ENCODE peak calls at places on chromosomes 12 and 14, in nine cellular contexts. Z, N, R, V, J, L, X, D and B are unnamed samples. For H3K4me1, the result is how much of the 10 kb centered on the place peaks cover.

GRCh38 chr14:76904740-76905569 is 78.7 kb downstream of the LRRC74A start:
- DNase-seq in R (peak), X (no peak), D (peak), J (peak), V (peak), N (peak), L (peak), Z (peak), B (peak)

GRCh38 chr12:121009744-121010143 is 6.5 kb downstream of the C12orf43 start:
- DNase-seq in J (no peak), D (no peak), L (peak), Z (no peak), R (no peak), N (no peak), X (no peak), V (peak), B (no peak)

GRCh38 chr12:129298921-129299320 is 445.6 kb downstream of the GLT1D1 start:
- DNase-seq in L (peak), D (no peak), V (no peak), X (no peak), J (no peak), R (no peak), N (no peak), Z (no peak), B (no peak)

GRCh38 chr12:110998971-110999370 is 78.6 kb upstream of the MYL2 start:
- DNase-seq in D (no peak), Z (no peak), R (no peak), X (no peak), N (no peak), J (no peak), L (no peak), V (no peak), B (no peak)

GRCh38 chr12:115088328-115088994 is 404.5 kb upstream of the TBX3 start:
- DNase-seq in L (no peak), V (no peak), X (no peak), R (peak), Z (no peak), N (peak), J (no peak), D (no peak), B (no peak)

GRCh38 chr12:60830381-60830780 is 1234.6 kb downstream of the SLC16A7 start:
- DNase-seq in N (no peak), D (no peak), J (no peak), R (no peak), V (no peak), X (no peak), Z (no peak), L (no peak), B (no peak)

GRCh38 chr12:132881853-132882252 is 5.6 kb downstream of the CHFR start:
- DNase-seq in V (no peak), Z (no peak), J (no peak), X (no peak), R (no peak), D (no peak), N (no peak), L (peak), B (no peak)

GRCh38 chr14:103055693-103056092 is 1.7 kb downstream of the CDC42BPB start:
- DNase-seq in D (no peak), V (no peak), R (no peak), J (no peak), Z (no peak), X (no peak), L (no peak), N (no peak), B (no peak)

GRCh38 chr12:29024117-29024516 is 125.0 kb upstream of the FAR2 start:
- DNase-seq in N (no peak), V (no peak), X (no peak), Z (no peak), R (no peak), J (no peak), L (no peak), D (no peak), B (no peak)

GRCh38 chr12:11727133-11727664 is 77.7 kb downstream of the ETV6 start:
- DNase-seq in D (peak), N (no peak), Z (no peak), R (no peak), J (peak), X (no peak), L (no peak), V (no peak), B (peak)

GRCh38 chr12:6943719-6944380 is at the start of the genes C12orf57 and RNU7-1:
- DNase-seq in N (peak), L (peak), Z (peak), J (peak), D (peak), X (peak), R (peak), V (peak), B (no peak)

GRCh38 chr12:65891219-65891618 is 66.9 kb downstream of the HMGA2 start:
- DNase-seq in L (peak), N (no peak), Z (no peak), D (no peak), R (no peak), V (no peak), X (no peak), J (no peak), B (no peak)

GRCh38 chr14:103105580-103106168 is 11.1 kb downstream of the EXOC3L4 start:
- DNase-seq in N (no peak), L (no peak), D (peak), V (no peak), R (no peak), J (no peak), Z (no peak), X (no peak), B (no peak)

GRCh38 chr14:94390372-94391086 is 2.1 kb upstream of the SERPINA1 start:
- DNase-seq in V (peak), L (peak), X (no peak), D (no peak), R (peak), Z (no peak), J (no peak), N (peak), B (no peak)

GRCh38 chr12:95966287-95966870 is 23.2 kb downstream of the AMDHD1 start:
- DNase-seq in V (no peak), X (no peak), Z (no peak), R (no peak), L (no peak), J (no peak), N (no peak), D (no peak), B (no peak)

GRCh38 chr14:60506010-60506409 is 2.9 kb upstream of the SIX6 start:
- DNase-seq in Z (no peak), V (no peak), D (no peak), L (no peak), X (no peak), N (no peak), J (no peak), R (no peak), B (no peak)

GRCh38 chr12:48160807-48161206 is 3.5 kb upstream of the ASB8 start:
- DNase-seq in V (no peak), D (no peak), R (no peak), J (no peak), Z (no peak), L (peak), X (no peak), N (no peak), B (no peak)

GRCh38 chr12:32612658-32613614 is 66.2 kb upstream of the DNM1L start:
- DNase-seq in N (no peak), V (no peak), R (no peak), J (no peak), D (no peak), X (no peak), Z (no peak), L (no peak), B (no peak)

GRCh38 chr12:75705749-75706719 is 194.6 kb upstream of the KRR1 start:
- DNase-seq in D (no peak), N (peak), J (no peak), L (peak), R (no peak), V (no peak), Z (peak), X (no peak), B (no peak)

GRCh38 chr14:97806871-97807270 is 1009.7 kb downstream of the VRK1 start:
- DNase-seq in D (no peak), L (no peak), V (no peak), R (no peak), N (no peak), Z (no peak), J (no peak), X (no peak), B (no peak)

GRCh38 chr12:52494100-52494499 is 1.0 kb upstream of the KRT6A start:
- DNase-seq in D (no peak), N (no peak), V (no peak), X (no peak), R (no peak), J (no peak), L (no peak), Z (no peak), B (no peak)

GRCh38 chr14:22792158-22792557 is 23.1 kb downstream of the SLC7A7 start:
- DNase-seq in R (no peak), L (no peak), Z (no peak), J (no peak), D (no peak), V (no peak), X (no peak), N (no peak), B (no peak)

GRCh38 chr12:12365931-12366431 is 9.1 kb downstream of the BORCS5 start:
- DNase-seq in N (no peak), R (no peak), X (no peak), L (no peak), Z (no peak), V (no peak), J (no peak), D (no peak), B (no peak)

GRCh38 chr12:15527201-15527782 is 205.0 kb downstream of the PTPRO start:
- DNase-seq in Z (no peak), L (peak), V (peak), N (no peak), X (no peak), J (no peak), D (no peak), R (peak), B (no peak)

GRCh38 chr14:104818714-104819161 is 17.8 kb downstream of the ZBTB42 start:
- DNase-seq in Z (peak), L (no peak), R (peak), X (no peak), N (no peak), V (peak), J (no peak), D (no peak), B (no peak)

GRCh38 chr12:2034633-2035420 is 18.0 kb upstream of the CACNA1C start:
- DNase-seq in J (peak), D (peak), R (peak), V (peak), N (peak), X (peak), Z (peak), L (peak), B (peak)

GRCh38 chr12:87217486-87217885 is 811.7 kb downstream of the C12orf50 start:
- DNase-seq in J (no peak), N (no peak), X (no peak), D (no peak), L (peak), V (no peak), R (no peak), Z (no peak), B (no peak)

GRCh38 chr12:21912318-21912717 is 28.9 kb downstream of the ABCC9 start:
- DNase-seq in J (no peak), Z (no peak), N (no peak), V (no peak), R (no peak), L (peak), X (no peak), D (no peak), B (no peak)

GRCh38 chr12:90058721-90059120 is 350.1 kb upstream of the ATP2B1 start:
- DNase-seq in N (no peak), J (no peak), R (no peak), D (no peak), L (peak), V (no peak), Z (no peak), X (no peak), B (no peak)

GRCh38 chr12:87870061-87870460 is 159.1 kb downstream of the C12orf50 start:
- DNase-seq in L (peak), X (no peak), J (no peak), D (no peak), V (no peak), R (no peak), Z (no peak), N (no peak), B (no peak)

GRCh38 chr12:5022030-5022429 is 21.6 kb upstream of the KCNA5 start:
- DNase-seq in V (no peak), J (no peak), D (no peak), Z (no peak), L (no peak), N (no peak), R (no peak), X (no peak), B (no peak)

GRCh38 chr14:33679461-33680225 is 271.2 kb downstream of the EGLN3 start:
- DNase-seq in J (no peak), X (no peak), R (no peak), V (no peak), N (no peak), L (peak), Z (no peak), D (no peak), B (no peak)

GRCh38 chr14:61607570-61608244 is 87.6 kb upstream of the HIF1A start:
- DNase-seq in Z (no peak), L (no peak), D (no peak), V (no peak), X (no peak), J (no peak), R (no peak), N (no peak), B (no peak)

GRCh38 chr12:114213055-114213561 is 192.8 kb downstream of the TBX5 start:
- DNase-seq in V (no peak), X (no peak), N (no peak), L (no peak), D (no peak), R (no peak), J (no peak), Z (no peak), B (no peak)

GRCh38 chr12:47155457-47156166 is 75.9 kb upstream of the AMIGO2 start:
- DNase-seq in N (no peak), X (no peak), J (peak), L (peak), V (no peak), Z (no peak), R (no peak), D (peak), B (no peak)

GRCh38 chr12:57195186-57195585 is 21.4 kb upstream of the NXPH4 start:
- DNase-seq in R (no peak), Z (no peak), V (no peak), D (no peak), X (no peak), L (no peak), J (no peak), N (no peak), B (no peak)

DNA sequence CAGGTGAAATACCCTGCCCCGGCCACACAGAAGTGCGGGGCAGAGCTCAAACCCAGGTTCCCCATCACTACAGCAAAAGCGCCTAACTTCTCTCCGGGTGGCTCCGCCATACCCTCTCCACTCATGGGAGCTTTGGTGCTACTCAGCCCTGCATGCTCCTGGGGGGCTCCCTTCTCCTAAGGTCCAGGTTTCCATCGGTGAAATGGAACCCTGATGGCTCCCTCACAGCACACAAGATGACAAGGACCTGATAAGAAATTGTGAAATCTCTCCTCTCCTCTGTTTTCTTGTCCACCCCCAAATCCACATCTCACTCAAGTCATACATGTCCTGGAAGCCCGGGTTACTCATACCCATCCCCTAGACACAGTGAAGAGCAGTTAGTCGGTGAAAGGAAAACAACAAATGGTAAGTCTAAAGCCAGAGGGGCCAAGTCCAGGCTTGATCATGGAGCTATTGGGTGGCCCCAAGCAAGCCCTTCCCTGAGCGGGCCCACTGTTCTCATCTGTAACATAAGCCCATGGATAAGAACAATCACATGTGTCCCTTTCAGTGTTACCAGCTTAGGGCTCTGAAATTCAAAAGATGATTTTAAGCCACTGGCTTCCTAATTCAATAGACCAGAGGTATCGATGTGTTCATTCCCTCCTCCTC is 317.5 kb downstream of the BCL11B start:
- DNase-seq in D (no peak), N (no peak), R (no peak), X (no peak), L (no peak), Z (no peak), J (no peak), V (no peak), B (no peak)
- H3K27ac ChIP-seq in D (no peak), N (no peak), R (no peak), X (no peak), L (no peak), Z (no peak), J (no peak), V (no peak), B (no peak)

DNA sequence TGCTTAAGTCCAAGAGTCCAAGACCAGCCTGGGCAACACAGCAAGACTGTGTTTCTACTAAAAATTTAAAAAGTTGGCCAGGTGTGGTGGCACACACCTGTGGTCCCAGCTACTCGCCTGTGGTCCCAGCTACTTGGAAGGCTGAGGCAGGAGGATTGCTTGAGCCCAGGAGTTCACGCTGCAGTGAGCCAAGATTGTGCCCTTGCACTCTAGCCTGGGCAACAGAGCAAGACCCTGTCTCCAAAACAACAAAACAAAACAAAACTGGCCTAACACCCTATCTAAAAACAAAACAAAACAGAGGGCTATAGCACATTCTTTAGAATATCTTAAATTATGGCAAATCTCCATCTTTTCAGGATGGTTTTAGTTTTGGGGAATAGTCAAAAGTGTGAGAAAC is 3.1 kb upstream of the LYZ start:
- DNase-seq in L (no peak), D (no peak), J (no peak), R (no peak), N (no peak), X (no peak), V (no peak), Z (no peak), B (no peak)
- H3K4me1 ChIP-seq in L (under half), D (under half), J (under half), R (under half), N (under half), X (under half), V (half or more), Z (under half), B (under half)

DNA sequence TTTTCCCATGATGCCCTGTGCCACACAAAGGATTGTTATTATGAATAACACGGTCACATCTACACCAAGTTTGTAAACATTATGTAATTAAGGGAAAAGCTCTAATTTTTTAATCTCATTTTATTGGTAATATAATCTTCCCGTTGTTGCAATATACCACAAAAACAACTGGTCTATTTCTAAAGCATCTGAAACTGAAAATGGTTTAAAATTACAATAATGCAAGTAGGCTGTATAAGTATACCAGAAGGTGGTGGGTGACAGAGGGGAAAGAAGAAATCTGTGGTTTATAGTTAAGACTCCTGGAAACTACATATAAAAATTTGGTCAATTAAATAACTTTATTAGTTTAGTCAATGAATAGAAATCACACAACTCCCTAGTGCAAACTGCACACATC is 5.2 kb downstream of the DDHD1 start:
- DNase-seq in Z (no peak), V (no peak), X (no peak), L (no peak), J (no peak), N (no peak), D (no peak), R (no peak), B (no peak)
- H3K27ac ChIP-seq in Z (no peak), V (no peak), X (no peak), L (no peak), J (no peak), N (no peak), D (no peak), R (no peak), B (no peak)

GRCh38 chr14:69132513-69133181 is 20.3 kb downstream of the DCAF5 start:
- DNase-seq in J (no peak), L (peak), V (no peak), N (no peak), R (no peak), X (no peak), Z (no peak), D (no peak), B (no peak)
- H3K4me1 ChIP-seq in J (half or more), L (under half), V (half or more), N (under half), R (under half), X (under half), Z (under half), D (under half), B (under half)